ENCODE peak calls at places on chromosome 1, in nine cellular contexts. D is RWPE1; A is B cell; F is lung microvascular endothelial cell; N is DMS153; X is Karpas-422; I is stimulated activated CD8-positive, alpha-beta memory T cell treated with anti-CD3 and anti-CD28 coated beads, Interleukin-2, amount 100 ng/mL, for 48 hours; W is HCEC 1CT; B is SK-MEL-5. T is an unnamed sample.

GRCh38 chr1:24112381-24113169 is 640 bp upstream of the MYOM3 start:
- DNase-seq in B (peak; percentile 64), D (peak; percentile 62), N (peak; percentile 45), W (peak; percentile 49), F (peak; percentile 78), I (peak; percentile 56), X (peak; percentile 66), A (peak; percentile 49), T (peak; percentile 48)

GRCh38 chr1:55234016-55234415 is 18.9 kb upstream of the USP24 start:
- DNase-seq in A (no peak), B (no peak), F (no peak), N (no peak), D (no peak), I (no peak), W (peak; percentile 57), X (no peak), T (no peak)

GRCh38 chr1:27539901-27540861 is 50.2 kb upstream of the WASF2 start:
- DNase-seq in W (peak; percentile 75), I (no peak), F (no peak), B (peak; percentile 34), N (peak; percentile 87), D (peak; percentile 93), A (no peak), X (no peak), T (no peak)

GRCh38 chr1:116852910-116853309 is 56.8 kb upstream of the PTGFRN start:
- DNase-seq in D (no peak), W (no peak), I (no peak), A (no peak), B (no peak), N (no peak), X (no peak), F (no peak), T (no peak)

GRCh38 chr1:155197901-155198546 is 9.7 kb downstream of the THBS3 start:
- DNase-seq in D (no peak), F (no peak), A (no peak), B (no peak), I (no peak), X (no peak), W (no peak), N (no peak), T (no peak)

GRCh38 chr1:164577291-164577690 is 18.3 kb downstream of the PBX1 start:
- DNase-seq in F (no peak), B (no peak), A (no peak), W (no peak), X (no peak), D (no peak), I (no peak), N (no peak), T (no peak)

GRCh38 chr1:226545806-226546596 is 2.6 kb upstream of the STUM start:
- DNase-seq in F (no peak), W (no peak), I (no peak), N (no peak), D (no peak), X (no peak), A (no peak), B (no peak), T (no peak)

GRCh38 chr1:227561303-227561702 is 2.1 kb upstream of the ZNF678 start:
- DNase-seq in D (no peak), N (no peak), I (no peak), B (no peak), X (no peak), F (no peak), A (no peak), W (no peak), T (no peak)

GRCh38 chr1:147225193-147225730 is at the start of gene FMO5:
- DNase-seq in B (peak; percentile 88), W (peak; percentile 53), X (peak; percentile 70), I (peak; percentile 20), F (peak; percentile 25), N (peak; percentile 61), D (peak; percentile 11), A (peak; percentile 71), T (no peak)

GRCh38 chr1:55479970-55480369 is 264.8 kb upstream of the USP24 start:
- DNase-seq in X (peak; percentile 26), N (no peak), A (no peak), B (no peak), W (no peak), F (no peak), I (no peak), D (no peak), T (no peak)

T was measured in stimulated activated CD4-positive, alpha-beta T cell treated with anti-CD3 and anti-CD28 coated beads, Interleukin-15, amount 100 ng/mL, for 48 hours.